ENCODE peak calls at places on chromosomes 4 and X, in nine cellular contexts. C is uterus, I is GM12865, F is sigmoid colon, P is neural crest cell, B is thyroid gland, W is A549, A is tibial nerve, R is psoas muscle. T is an unnamed sample.

GRCh38 chr4:130306566-130306965 is 1210.6 kb downstream of the C4orf33 start:
- DNase-seq in I (peak), A (no peak), F (no peak), R (no peak), P (no peak), W (peak), C (no peak), B (no peak), T (no peak)

GRCh38 chr4:2860391-2861348 is 17.0 kb downstream of the ADD1 start:
- DNase-seq in P (no peak), F (no peak), A (no peak), W (no peak), B (peak), R (peak), I (no peak), C (no peak), T (no peak)

GRCh38 chr4:108779958-108780357 is 17.1 kb upstream of the ETNPPL start:
- DNase-seq in B (no peak), F (no peak), R (no peak), P (no peak), I (no peak), W (no peak), C (no peak), A (no peak), T (no peak)

GRCh38 chrX:39766085-39766726 is 331.6 kb downstream of the BCOR start:
- DNase-seq in C (no peak), F (no peak), P (no peak), I (peak), A (no peak), R (no peak), W (no peak), B (no peak), T (no peak)

GRCh38 chr4:156974264-156974663 is 2.7 kb upstream of the PDGFC start:
- DNase-seq in B (no peak), W (no peak), I (no peak), R (no peak), P (no peak), A (no peak), F (no peak), C (no peak), T (no peak)

GRCh38 chr4:149409186-149410056 is 406.2 kb downstream of the IQCM start:
- DNase-seq in W (peak), B (no peak), A (no peak), P (no peak), C (no peak), F (no peak), I (no peak), R (peak), T (peak)

GRCh38 chrX:122771933-122772332 is 412.1 kb upstream of the GRIA3 start:
- DNase-seq in F (no peak), A (no peak), I (no peak), C (no peak), B (no peak), P (no peak), W (no peak), R (no peak), T (no peak)

GRCh38 chrX:87265518-87265917 is 252.1 kb upstream of the KLHL4 start:
- DNase-seq in B (no peak), F (no peak), C (no peak), I (no peak), W (peak), A (no peak), R (no peak), P (no peak), T (no peak)

GRCh38 chr4:128830906-128831525 is 21.5 kb downstream of the JADE1 start:
- DNase-seq in P (no peak), A (no peak), I (peak), W (no peak), F (no peak), C (no peak), R (no peak), B (peak), T (no peak)

GRCh38 chrX:40539214-40540142 is 41.3 kb upstream of the ATP6AP2 start:
- DNase-seq in B (peak), R (peak), P (peak), C (peak), A (no peak), F (peak), W (no peak), I (peak), T (peak)

GRCh38 chr4:174119051-174119450 is 164.4 kb downstream of the FBXO8 start:
- DNase-seq in B (no peak), C (peak), R (no peak), F (no peak), W (peak), A (no peak), I (no peak), P (no peak), T (no peak)

DNA sequence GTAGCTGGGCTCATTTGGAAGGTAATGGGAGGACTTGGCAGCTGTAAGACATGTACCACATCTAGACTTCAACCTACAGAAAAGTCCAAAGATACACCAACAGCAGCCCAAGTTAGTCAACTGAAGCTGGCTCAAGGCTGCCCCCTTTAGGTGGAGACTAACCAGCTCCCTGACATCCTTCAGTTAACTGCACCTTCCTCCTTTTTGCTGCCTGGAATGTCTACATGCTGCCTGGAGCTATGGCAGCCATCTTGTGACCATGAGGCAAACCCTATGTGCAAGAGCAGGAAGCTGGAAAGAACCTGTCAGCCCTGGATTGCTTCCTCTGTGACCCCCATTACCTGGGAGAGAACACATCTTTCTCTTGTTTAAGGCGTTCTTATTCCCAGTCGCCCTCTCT is 25.8 kb downstream of the ARSD start:
- DNase-seq in F (no peak), A (no peak), W (peak), B (no peak), R (no peak), I (no peak), C (no peak), P (no peak), T (no peak)
- TF ChIP-seq CTCF in F (no peak), A (no peak), W (no peak), B (no peak), R (no peak), I (no peak), C (no peak), P (peak), T (no peak)

DNA sequence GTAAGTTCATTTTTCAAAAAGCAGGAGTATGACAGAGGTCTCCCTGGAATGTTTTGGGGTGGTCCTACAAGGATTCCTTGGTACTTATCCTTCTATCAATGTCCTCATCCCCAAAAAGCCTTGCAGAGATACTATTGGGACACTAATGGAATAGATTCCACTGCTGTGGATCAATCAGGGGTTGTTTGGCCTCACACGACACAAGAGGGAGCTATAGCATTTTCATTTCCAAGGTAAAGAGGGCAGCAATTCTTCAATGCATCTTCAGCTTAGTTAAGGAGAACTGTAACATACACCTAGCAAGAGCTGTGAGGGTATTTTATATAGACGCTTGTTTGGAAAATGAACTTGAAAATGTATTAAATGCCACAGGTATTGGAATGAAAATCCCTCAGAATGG is 50.9 kb downstream of the USP26 start:
- DNase-seq in A (no peak), W (no peak), C (no peak), R (no peak), I (no peak), F (no peak), P (no peak), B (no peak), T (no peak)
- TF ChIP-seq CTCF in A (no peak), W (peak), C (no peak), R (no peak), I (no peak), F (peak), P (peak), B (no peak), T (no peak)

GRCh38 chrX:2696698-2697215 is 5.7 kb downstream of the CD99 start:
- DNase-seq in F (no peak), A (no peak), R (no peak), C (no peak), W (peak), B (no peak), P (no peak), I (peak), T (peak)
- TF ChIP-seq CTCF in F (no peak), A (no peak), R (no peak), C (no peak), W (no peak), B (no peak), P (no peak), I (no peak), T (no peak)

GRCh38 chr4:94000559-94000958 is 172.0 kb downstream of the ATOH1 start:
- DNase-seq in B (no peak), A (no peak), F (no peak), P (no peak), I (no peak), W (no peak), R (no peak), C (no peak), T (no peak)
- TF ChIP-seq CTCF in B (no peak), A (no peak), F (no peak), P (no peak), I (no peak), W (no peak), R (no peak), C (no peak), T (no peak)

GRCh38 chrX:30144221-30144620 is 71.1 kb upstream of the MAGEB2 start:
- DNase-seq in A (no peak), P (no peak), B (no peak), R (no peak), W (no peak), F (no peak), I (no peak), C (no peak), T (no peak)
- TF ChIP-seq CTCF in A (no peak), P (no peak), B (no peak), R (no peak), W (no peak), F (no peak), I (no peak), C (no peak), T (no peak)

GRCh38 chrX:10636337-10636736 is 16.0 kb upstream of the MID1 start:
- DNase-seq in R (no peak), C (peak), I (no peak), A (no peak), W (peak), P (no peak), B (peak), F (no peak), T (no peak)
- TF ChIP-seq CTCF in R (peak), C (peak), I (no peak), A (peak), W (peak), P (peak), B (peak), F (peak), T (peak)

GRCh38 chrX:81957900-81958545 is 756.1 kb downstream of the SH3BGRL start:
- DNase-seq in C (no peak), I (peak), R (no peak), B (no peak), A (no peak), P (no peak), W (peak), F (no peak), T (no peak)
- TF ChIP-seq CTCF in C (no peak), I (no peak), R (peak), B (peak), A (peak), P (peak), W (peak), F (no peak), T (peak)

GRCh38 chr4:169009281-169010124 is 552 bp downstream of the CBR4 start:
- DNase-seq in W (peak), P (peak), I (peak), R (peak), C (peak), A (peak), F (peak), B (peak), T (no peak)

GRCh38 chr4:169012049-169012448 is 2.0 kb upstream of the CBR4 start:
- DNase-seq in A (no peak), B (no peak), C (no peak), R (no peak), I (no peak), F (no peak), W (no peak), P (no peak), T (no peak)

GRCh38 chr4:169008478-169008877 is 1.6 kb downstream of the CBR4 start:
- DNase-seq in P (no peak), F (no peak), C (no peak), R (no peak), A (no peak), I (no peak), W (no peak), B (no peak), T (no peak)

GRCh38 chr4:169013396-169013795 is 3.3 kb upstream of the CBR4 start:
- DNase-seq in I (no peak), P (no peak), R (no peak), C (no peak), W (no peak), A (no peak), F (no peak), B (no peak), T (no peak)

DNA sequence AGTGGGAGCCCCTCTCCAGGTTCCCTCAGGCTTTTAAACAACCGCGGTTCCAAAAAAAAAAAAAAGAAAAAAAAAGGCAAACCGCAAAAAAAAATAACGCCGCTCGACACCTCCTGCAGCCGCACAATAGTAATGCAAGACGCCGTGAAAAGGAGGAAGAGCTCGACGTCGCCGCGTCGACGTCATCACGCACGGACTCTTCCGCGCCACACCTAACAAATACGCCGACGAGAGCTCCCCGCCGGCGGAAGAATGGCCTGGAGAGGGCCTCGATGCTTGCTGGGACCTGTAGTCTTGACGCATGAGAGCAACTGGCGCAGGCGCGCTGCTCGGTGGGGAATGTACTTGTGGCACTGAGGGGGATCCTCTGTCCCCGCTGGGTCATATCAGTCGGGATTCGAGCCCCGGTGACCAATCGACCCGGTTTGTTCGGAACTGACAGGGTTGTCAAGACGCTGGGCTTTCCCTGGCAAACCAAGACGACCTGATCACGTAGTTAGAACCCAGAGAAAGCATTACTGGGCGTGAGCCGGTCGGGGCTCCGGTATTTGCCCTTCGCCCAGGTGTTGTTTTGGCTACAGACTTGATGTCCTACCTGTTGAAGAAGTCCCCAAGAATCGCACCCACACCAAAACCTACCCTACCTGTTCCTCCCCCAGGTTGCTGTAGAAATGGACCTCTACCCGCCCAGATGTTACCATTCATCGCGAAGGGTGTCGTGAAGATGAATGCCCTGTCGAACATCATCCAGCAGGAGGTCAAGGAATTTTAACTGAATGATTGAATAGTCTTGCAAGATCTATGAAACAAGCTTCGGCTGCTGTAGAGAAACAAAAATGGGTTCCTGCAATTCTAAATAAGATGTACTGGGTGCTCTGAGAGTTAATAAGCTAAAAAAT is at the start of gene CBR4:
- DNase-seq in F (peak), R (peak), C (peak), W (peak), P (peak), B (peak), I (peak), A (peak), T (peak)
- TF ChIP-seq CTCF in F (peak), R (peak), C (no peak), W (no peak), P (peak), B (peak), I (peak), A (peak), T (peak)

DNA sequence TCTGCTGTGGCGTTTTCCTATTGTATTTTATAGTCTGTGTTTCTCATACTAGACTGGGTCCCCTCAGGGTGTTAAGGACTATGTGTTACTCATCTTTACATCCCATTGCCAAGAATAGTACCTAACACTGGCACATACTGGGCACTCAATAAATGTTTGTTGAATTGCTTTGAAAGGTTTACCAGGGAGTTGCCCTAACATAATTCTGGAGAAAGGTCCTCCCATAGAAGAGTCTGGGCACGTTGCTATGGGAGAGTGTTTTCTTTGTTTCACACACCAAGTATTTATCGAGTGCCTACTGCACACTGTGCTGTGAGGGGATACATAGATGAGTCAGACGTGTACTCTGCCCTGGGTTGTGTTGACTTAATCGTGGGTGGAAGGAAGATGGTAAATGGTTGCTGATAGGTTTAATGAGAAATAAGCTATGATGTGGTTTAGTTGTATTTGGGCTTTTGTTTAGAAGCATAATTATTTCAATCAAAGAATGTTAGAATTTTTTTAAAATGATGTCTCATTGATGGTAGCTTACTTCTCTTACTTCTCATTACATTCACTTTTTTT is 42.9 kb downstream of the AFF1 start:
- DNase-seq in R (no peak), W (peak), P (no peak), F (no peak), A (no peak), I (peak), C (no peak), B (peak), T (no peak)
- TF ChIP-seq CTCF in R (no peak), W (no peak), P (no peak), F (no peak), A (no peak), I (no peak), C (no peak), B (no peak), T (no peak)